ENCODE peak calls at places on chromosomes 13 and 19, in four cellular contexts. J, B, S and E are unnamed samples.

GRCh38 chr13:81745391-81745790 is 1404.5 kb upstream of the SPRY2 start:
- DNase-seq in J (no peak), B (no peak), S (no peak), E (no peak)

GRCh38 chr13:50892162-50892944 is 17.2 kb upstream of the RNASEH2B start:
- DNase-seq in J (no peak), B (no peak), S (no peak), E (no peak)

GRCh38 chr19:13505164-13505695 is 1.0 kb downstream of the CACNA1A start:
- DNase-seq in J (no peak), B (no peak), S (no peak), E (no peak)

GRCh38 chr19:38837656-38838121 is 6.1 kb upstream of the ECH1 start:
- DNase-seq in J (no peak), B (peak), S (no peak), E (peak)

GRCh38 chr13:78998736-78999135 is 339.8 kb upstream of the OBI1 start:
- DNase-seq in J (no peak), B (no peak), S (no peak), E (no peak)

GRCh38 chr13:109680930-109681329 is 105.5 kb downstream of the IRS2 start:
- DNase-seq in J (no peak), B (no peak), S (no peak), E (no peak)

GRCh38 chr13:111616203-111616602 is 295.8 kb downstream of the TEX29 start:
- DNase-seq in J (no peak), B (no peak), S (no peak), E (no peak)

GRCh38 chr19:19459707-19460251 is 54.3 kb downstream of the GATAD2A start:
- DNase-seq in J (peak), B (peak), S (peak), E (peak)

GRCh38 chr19:35055715-35056179 is 14.2 kb downstream of the HPN start:
- DNase-seq in J (no peak), B (no peak), S (no peak), E (no peak)

GRCh38 chr13:96948127-96948526 is 46.1 kb downstream of the OXGR1 start:
- DNase-seq in J (no peak), B (no peak), S (no peak), E (no peak)
- TF ChIP-seq CTCF in J (no peak), B (no peak), S (no peak), E (no peak)

DNA sequence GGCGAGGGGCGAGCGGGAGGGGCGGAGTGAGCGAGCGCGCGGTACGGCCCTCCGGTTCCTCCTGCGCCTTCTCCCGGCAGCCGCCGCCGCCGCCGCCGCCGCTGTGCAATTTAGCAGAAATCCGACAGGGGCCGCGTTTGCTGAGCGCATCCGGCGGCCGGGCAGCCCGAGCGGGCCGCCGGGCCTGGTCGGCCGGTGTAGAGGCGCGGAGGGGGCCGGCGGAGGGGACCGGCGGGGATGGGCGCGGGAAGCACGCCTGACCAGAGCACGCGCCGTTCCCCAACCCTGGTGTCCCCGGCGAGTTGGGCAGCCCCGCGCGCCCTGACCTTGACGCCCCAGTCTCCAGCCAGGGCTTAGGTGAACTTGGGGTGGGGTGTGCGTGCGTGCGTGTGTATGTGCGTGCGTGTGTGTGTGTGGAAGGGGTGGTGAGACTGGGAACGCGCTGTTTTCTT is 144.5 kb upstream of the ZNF536 start:
- DNase-seq in J (peak), B (peak), S (peak), E (no peak)
- TF ChIP-seq CTCF in J (peak), B (peak), S (peak), E (peak)

DNA sequence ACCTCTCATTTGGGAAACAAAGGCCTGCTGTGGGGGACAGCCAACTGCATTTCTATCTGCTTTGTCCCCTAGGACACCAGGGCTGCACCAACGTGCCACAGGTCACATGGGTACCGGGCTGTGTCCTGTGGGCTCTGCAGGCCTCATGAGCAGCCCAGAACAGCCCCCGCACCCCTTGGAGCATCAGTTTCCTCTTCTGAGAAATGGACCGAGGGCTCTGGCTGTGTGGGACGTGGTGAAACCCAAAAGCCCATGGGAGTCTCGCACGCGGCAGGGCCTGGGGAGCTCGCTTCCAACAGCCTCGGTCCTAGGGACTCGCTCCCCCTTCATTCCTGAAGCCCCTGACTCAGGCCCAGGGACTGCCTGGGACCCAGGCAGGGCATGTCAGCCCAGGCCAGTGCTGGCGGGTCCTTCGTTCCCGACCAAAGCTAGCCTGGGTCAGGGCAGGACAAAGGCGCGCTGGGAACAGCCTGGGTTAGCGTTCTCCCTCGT is 4.7 kb downstream of the TCF3 start:
- DNase-seq in J (no peak), B (no peak), S (no peak), E (no peak)
- TF ChIP-seq CTCF in J (no peak), B (no peak), S (no peak), E (no peak)

GRCh38 chr13:46168818-46169217 is 13.2 kb downstream of the LCP1 start:
- DNase-seq in J (no peak), B (no peak), S (no peak), E (peak)

GRCh38 chr13:46170268-46170667 is 11.7 kb downstream of the LCP1 start:
- DNase-seq in J (no peak), B (no peak), S (no peak), E (no peak)

GRCh38 chr13:46171739-46172138 is 10.2 kb downstream of the LCP1 start:
- DNase-seq in J (no peak), B (no peak), S (no peak), E (no peak)

GRCh38 chr13:46171223-46171622 is 10.8 kb downstream of the LCP1 start:
- DNase-seq in J (no peak), B (no peak), S (no peak), E (no peak)

DNA sequence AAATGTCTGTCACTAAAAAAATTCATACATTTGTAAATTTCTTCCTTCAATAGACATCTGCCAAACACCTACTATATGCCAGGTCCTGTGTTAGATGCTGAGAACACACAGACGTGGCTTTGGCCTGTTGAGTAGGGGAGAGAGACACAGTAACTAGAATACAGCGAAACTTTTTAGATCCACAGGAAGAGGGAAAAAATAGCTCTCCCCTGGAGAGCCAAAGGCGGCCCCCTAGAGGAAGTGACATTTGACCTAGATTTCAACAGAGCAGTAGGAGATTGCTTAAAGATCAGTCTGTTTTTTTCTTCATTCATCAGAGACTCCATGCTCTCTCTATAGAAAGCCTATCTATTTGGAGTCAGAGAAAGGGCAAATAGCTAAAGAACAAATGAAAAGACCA is 11.3 kb downstream of the LCP1 start:
- DNase-seq in J (no peak), B (no peak), S (peak), E (no peak)
- TF ChIP-seq CTCF in J (no peak), B (no peak), S (no peak), E (no peak)